ENCODE peak calls at places on chromosomes 7 and 10, in four cellular contexts. P, X, V and Y are unnamed samples.

GRCh38 chr7:1402110-1402790 is 57.0 kb downstream of the MICALL2 start:
- DNase-seq in V (no peak), X (no peak), P (no peak), Y (no peak)

GRCh38 chr7:82110146-82110823 is 333.3 kb downstream of the CACNA2D1 start:
- DNase-seq in X (no peak), P (no peak), V (no peak), Y (no peak)

GRCh38 chr7:70183278-70183677 is 585.0 kb downstream of the AUTS2 start:
- DNase-seq in P (no peak), V (no peak), X (no peak), Y (no peak)

GRCh38 chr10:25017247-25017590 is 807 bp downstream of the THNSL1 start:
- DNase-seq in X (no peak), V (no peak), P (peak; percentile 13), Y (no peak)

GRCh38 chr7:121302214-121302745 is 26.5 kb upstream of the WNT16 start:
- DNase-seq in V (no peak), P (no peak), X (no peak), Y (no peak)

GRCh38 chr7:128398016-128398840 is 11.6 kb downstream of the IMPDH1 start:
- DNase-seq in P (peak; percentile 74), X (peak; percentile 73), V (peak; percentile 84), Y (no peak)

GRCh38 chr10:133388973-133389818 is 4.8 kb upstream of the MTG1 start:
- DNase-seq in P (no peak), X (peak; percentile 23), V (no peak), Y (no peak)

GRCh38 chr10:18594574-18595156 is 56.7 kb downstream of the NSUN6 start:
- DNase-seq in X (no peak), V (peak; percentile 57), P (no peak), Y (peak; percentile 11)

GRCh38 chr7:140156460-140157080 is 20.2 kb downstream of the KDM7A start:
- DNase-seq in P (no peak), V (no peak), X (no peak), Y (no peak)

GRCh38 chr7:120184866-120185265 is 88.1 kb upstream of the KCND2 start:
- DNase-seq in P (no peak), V (no peak), X (no peak), Y (no peak)

GRCh38 chr10:111076191-111076681 is 593 bp upstream of the ADRA2A start:
- DNase-seq in V (peak; percentile 92), P (peak; percentile 71), X (peak; percentile 37), Y (no peak)

GRCh38 chr7:108001759-108002725 is 919 bp downstream of the LAMB1 start:
- DNase-seq in P (no peak), V (peak; percentile 29), X (no peak), Y (no peak)

GRCh38 chr7:149544028-149544427 is 46.4 kb upstream of the ZNF746 start:
- DNase-seq in V (no peak), X (no peak), P (no peak), Y (no peak)

GRCh38 chr7:98826400-98826799 is 43.4 kb downstream of the TMEM130 start:
- DNase-seq in X (no peak), P (no peak), V (no peak), Y (no peak)

GRCh38 chr7:4707134-4707651 is 25.1 kb downstream of the FOXK1 start:
- DNase-seq in V (peak; percentile 28), P (no peak), X (no peak), Y (no peak)

GRCh38 chr7:129136887-129137647 is 7.4 kb upstream of the TSPAN33 start:
- DNase-seq in X (no peak), V (no peak), P (no peak), Y (no peak)

GRCh38 chr7:2182461-2182860 is 50.3 kb downstream of the MAD1L1 start:
- DNase-seq in V (no peak), X (no peak), P (no peak), Y (no peak)

GRCh38 chr10:122555431-122555830 is 5.1 kb upstream of the DMBT1 start:
- DNase-seq in V (no peak), P (no peak), X (no peak), Y (no peak)

GRCh38 chr7:107816053-107816566 is 13.1 kb upstream of the SLC26A3 start:
- DNase-seq in V (no peak), X (no peak), P (no peak), Y (no peak)

GRCh38 chr10:101987136-101987535 is 68.8 kb downstream of the ARMH3 start:
- DNase-seq in X (no peak), P (no peak), V (no peak), Y (no peak)

GRCh38 chr10:101986277-101986971 is 69.5 kb downstream of the ARMH3 start:
- DNase-seq in P (no peak), V (no peak), X (no peak), Y (no peak)
- TF ChIP-seq NR3C1 in P (no peak), V (no peak), X (no peak), Y (no peak)

GRCh38 chr10:86086418-86086817 is 280.2 kb downstream of the GRID1 start:
- DNase-seq in V (no peak), P (no peak), X (no peak), Y (no peak)

GRCh38 chr10:86085686-86086085 is 280.9 kb downstream of the GRID1 start:
- DNase-seq in P (no peak), X (no peak), V (no peak), Y (no peak)

GRCh38 chr10:86085136-86085535 is 281.5 kb downstream of the GRID1 start:
- DNase-seq in P (no peak), X (no peak), V (no peak), Y (no peak)

GRCh38 chr10:86090807-86091206 is 275.8 kb downstream of the GRID1 start:
- DNase-seq in V (no peak), P (no peak), X (no peak), Y (no peak)

GRCh38 chr10:86087716-86088115 is 278.9 kb downstream of the GRID1 start:
- DNase-seq in X (peak; percentile 10), V (no peak), P (no peak), Y (no peak)
- TF ChIP-seq NR3C1 in X (no peak), V (no peak), P (no peak), Y (no peak)

GRCh38 chr10:72229261-72230251 is 13.5 kb upstream of the ASCC1 start:
- DNase-seq in P (no peak), V (no peak), X (no peak), Y (no peak)

GRCh38 chr10:72223743-72224101 is 7.6 kb upstream of the ASCC1 start:
- DNase-seq in P (no peak), V (no peak), X (no peak), Y (no peak)

GRCh38 chr10:72227826-72228225 is 11.8 kb upstream of the ASCC1 start:
- DNase-seq in P (no peak), X (no peak), V (no peak), Y (no peak)

GRCh38 chr10:72226418-72227027 is 10.4 kb upstream of the ASCC1 start:
- DNase-seq in P (no peak), V (no peak), X (no peak), Y (no peak)

DNA sequence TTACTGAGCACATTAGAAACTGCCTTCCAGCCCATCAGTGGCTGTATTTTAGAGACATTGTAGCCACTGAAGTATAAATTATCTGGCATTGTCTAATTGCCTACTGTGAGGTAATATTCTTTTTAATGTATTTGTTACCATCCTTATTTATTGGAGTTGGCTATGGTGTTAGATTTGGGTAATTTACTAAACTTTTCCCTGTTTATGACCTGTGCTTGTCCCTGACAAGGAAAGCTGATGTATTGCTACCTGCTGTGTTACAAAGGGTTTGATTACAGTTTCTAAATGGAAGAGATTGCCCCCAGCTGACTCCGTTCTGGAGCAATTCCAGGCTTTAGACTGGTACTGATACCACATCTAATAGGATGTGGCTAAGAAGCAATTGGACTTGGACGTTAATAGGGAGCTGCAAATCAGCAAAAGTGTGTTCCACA is 12.3 kb upstream of the ASCC1 start:
- DNase-seq in P (no peak), V (no peak), X (no peak), Y (no peak)
- TF ChIP-seq NR3C1 in P (no peak), V (no peak), X (no peak), Y (no peak)

DNA sequence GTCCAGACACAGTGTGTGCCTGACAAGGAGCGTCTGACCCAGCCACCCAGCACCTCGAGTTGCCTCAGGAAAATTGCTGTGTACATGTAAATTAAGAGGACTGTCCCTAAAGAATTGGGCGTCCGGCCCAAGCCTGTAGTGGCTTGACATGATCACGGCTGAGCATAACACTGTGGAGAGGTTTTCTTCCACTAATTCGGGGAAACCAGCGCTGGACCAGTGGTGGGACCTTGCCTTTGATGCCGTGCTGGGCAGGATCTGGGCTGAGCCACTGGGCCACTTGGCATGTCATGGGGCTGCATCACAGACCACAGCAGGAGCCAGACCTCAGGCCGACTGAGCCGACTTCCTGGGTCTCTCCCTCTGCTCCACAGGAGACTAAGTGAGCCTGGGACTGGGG is 282.5 kb downstream of the GLRX3 start:
- DNase-seq in P (no peak), X (no peak), V (no peak), Y (no peak)
- TF ChIP-seq NR3C1 in P (no peak), X (no peak), V (no peak), Y (no peak)

GRCh38 chr10:71878327-71879034 is 27.4 kb upstream of the PSAP start:
- DNase-seq in V (peak; percentile 32), P (no peak), X (peak; percentile 67), Y (no peak)
- TF ChIP-seq NR3C1 in V (no peak), P (no peak), X (no peak), Y (no peak)

GRCh38 chr10:89795840-89796239 is 94.5 kb downstream of the KIF20B start:
- DNase-seq in X (no peak), V (no peak), P (no peak), Y (no peak)

GRCh38 chr10:89798092-89798491 is 96.7 kb downstream of the KIF20B start:
- DNase-seq in X (no peak), V (no peak), P (no peak), Y (no peak)

GRCh38 chr10:89789188-89789587 is 87.8 kb downstream of the KIF20B start:
- DNase-seq in P (no peak), V (no peak), X (no peak), Y (no peak)

GRCh38 chr10:89792187-89792586 is 90.8 kb downstream of the KIF20B start:
- DNase-seq in P (no peak), X (no peak), V (no peak), Y (no peak)

DNA sequence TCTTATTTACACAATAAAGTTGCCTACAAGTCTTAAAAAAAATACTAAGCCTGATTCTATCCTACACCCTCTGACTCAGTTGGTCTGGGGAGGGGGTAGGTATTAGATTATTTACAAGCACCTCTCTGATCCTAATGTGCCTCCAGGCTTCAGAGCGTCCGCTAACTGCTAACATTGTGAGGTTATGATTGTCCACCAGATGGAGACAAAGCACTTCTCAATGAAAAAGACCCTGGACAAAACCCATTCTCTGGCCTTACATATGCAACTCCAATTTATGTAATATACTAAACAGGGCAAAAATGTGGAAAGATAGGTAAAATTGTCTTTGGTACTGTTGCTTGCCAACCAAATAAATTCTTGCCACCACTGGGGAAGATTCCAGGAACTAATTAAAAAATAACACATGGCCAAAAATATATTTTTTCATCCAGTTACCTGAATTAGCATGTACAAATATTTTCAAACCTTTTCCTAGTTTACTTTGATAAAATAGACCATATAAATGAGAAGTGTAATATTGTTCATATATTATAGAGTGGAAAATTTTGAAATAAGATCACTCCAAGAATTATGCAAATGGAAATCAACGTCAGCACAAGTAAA is 92.4 kb downstream of the KIF20B start:
- DNase-seq in X (peak; percentile 43), P (peak; percentile 73), V (no peak), Y (peak; percentile 73)
- TF ChIP-seq NR3C1 in X (no peak), P (no peak), V (no peak), Y (no peak)